ENCODE peak calls at places on chromosomes 13 and 19, in ten cellular contexts. B is astrocyte, R is left ventricle myocardium inferior, Q is IMR-90, F is neural crest cell, L is HepG2, G is lower leg skin, Z is heart left ventricle, E is endodermal cell, S is fibroblast of pulmonary artery. O is an unnamed sample.

GRCh38 chr19:55258476-55258827 is 365 bp downstream of the PPP6R1 start:
- DNase-seq in B (peak; percentile 14), R (peak; percentile 31), Q (no peak), F (peak; percentile 22), L (no peak), G (no peak), Z (no peak), E (no peak), S (peak; percentile 15), O (peak; percentile 81)

GRCh38 chr19:55382522-55383054 is 1.5 kb downstream of the TMEM238 start:
- DNase-seq in B (no peak), R (no peak), Q (no peak), F (no peak), L (no peak), G (no peak), Z (no peak), E (no peak), S (no peak), O (no peak)

GRCh38 chr19:19139876-19140229 is 1.6 kb upstream of the TMEM161A start:
- DNase-seq in B (no peak), R (no peak), Q (no peak), F (no peak), L (no peak), G (no peak), Z (no peak), E (no peak), S (no peak), O (no peak)

GRCh38 chr19:7373862-7374261 is 25.1 kb downstream of the ARHGEF18 start:
- DNase-seq in B (no peak), R (no peak), Q (no peak), F (no peak), L (peak; percentile 35), G (no peak), Z (no peak), E (no peak), S (no peak), O (no peak)

GRCh38 chr13:46523972-46524737 is 28.8 kb upstream of the LRCH1 start:
- DNase-seq in B (no peak), R (no peak), Q (no peak), F (no peak), L (no peak), G (no peak), Z (no peak), E (no peak), S (peak; percentile 84), O (no peak)

GRCh38 chr19:35843676-35844481 is 8.4 kb downstream of the NPHS1 start:
- DNase-seq in B (no peak), R (no peak), Q (no peak), F (no peak), L (no peak), G (no peak), Z (peak; percentile 33), E (peak; percentile 95), S (no peak), O (no peak)

GRCh38 chr19:11164278-11164677 is 8.7 kb upstream of the SPC24 start:
- DNase-seq in B (no peak), R (no peak), Q (no peak), F (no peak), L (no peak), G (no peak), Z (no peak), E (no peak), S (no peak), O (no peak)

GRCh38 chr19:16013851-16014840 is 62.1 kb upstream of the TPM4 start:
- DNase-seq in B (no peak), R (no peak), Q (no peak), F (no peak), L (no peak), G (peak; percentile 67), Z (no peak), E (no peak), S (no peak), O (no peak)

GRCh38 chr19:42301646-42302204 is at the start of gene PRR19:
- DNase-seq in B (no peak), R (no peak), Q (no peak), F (no peak), L (no peak), G (no peak), Z (no peak), E (no peak), S (no peak), O (no peak)

GRCh38 chr13:42355841-42356575 is 84.1 kb downstream of the AKAP11 start:
- DNase-seq in B (no peak), R (no peak), Q (no peak), F (no peak), L (no peak), G (no peak), Z (no peak), E (no peak), S (no peak), O (no peak)

GRCh38 chr13:80038371-80038770 is 302.6 kb downstream of the SPRY2 start:
- DNase-seq in B (no peak), R (no peak), Q (no peak), F (no peak), L (no peak), G (no peak), Z (no peak), E (no peak), S (no peak), O (no peak)

GRCh38 chr19:3048190-3048533 is 14.1 kb downstream of the TLE5 start:
- DNase-seq in B (no peak), R (no peak), Q (no peak), F (no peak), L (no peak), G (no peak), Z (no peak), E (no peak), S (no peak), O (no peak)

GRCh38 chr13:47094734-47095434 is 198.0 kb upstream of the HTR2A start:
- DNase-seq in B (no peak), R (no peak), Q (no peak), F (no peak), L (no peak), G (no peak), Z (no peak), E (peak; percentile 56), S (no peak), O (peak; percentile 31)

GRCh38 chr19:55674459-55674840 is 576 bp upstream of the EPN1 start:
- DNase-seq in B (no peak), R (no peak), Q (no peak), F (no peak), L (no peak), G (no peak), Z (no peak), E (peak; percentile 71), S (no peak), O (no peak)

GRCh38 chr13:83919775-83920174 is 37.5 kb upstream of the SLITRK1 start:
- DNase-seq in B (no peak), R (no peak), Q (no peak), F (no peak), L (no peak), G (no peak), Z (no peak), E (no peak), S (no peak), O (no peak)

GRCh38 chr19:19900124-19900523 is 622 bp upstream of the ZNF93 start:
- DNase-seq in B (peak; percentile 88), R (no peak), Q (peak; percentile 75), F (no peak), L (no peak), G (no peak), Z (no peak), E (no peak), S (peak; percentile 71), O (peak; percentile 3)

GRCh38 chr19:47109541-47110375 is 3.8 kb downstream of the ZC3H4 start:
- DNase-seq in B (peak; percentile 42), R (no peak), Q (peak; percentile 49), F (peak; percentile 31), L (no peak), G (no peak), Z (no peak), E (peak; percentile 58), S (peak; percentile 62), O (no peak)

GRCh38 chr19:49855676-49856573 is 5.0 kb downstream of the PTOV1 start:
- DNase-seq in B (no peak), R (no peak), Q (no peak), F (no peak), L (no peak), G (peak; percentile 80), Z (no peak), E (peak; percentile 66), S (no peak), O (no peak)
- TF ChIP-seq CTCF in B (no peak), R (no peak), Q (no peak), F (no peak), L (no peak), G (no peak), Z (no peak), E (no peak), S (no peak), O (no peak)

GRCh38 chr13:110683203-110683883 is 22.6 kb downstream of the CARS2 start:
- DNase-seq in B (no peak), R (no peak), Q (peak; percentile 15), F (no peak), L (peak; percentile 52), G (peak; percentile 34), Z (no peak), E (no peak), S (peak; percentile 36), O (no peak)
- TF ChIP-seq CTCF in B (peak; percentile 67), R (peak; percentile 37), Q (peak; percentile 23), F (peak; percentile 40), L (peak; percentile 66), G (no peak), Z (peak; percentile 39), E (peak; percentile 69), S (peak; percentile 40), O (no peak)

DNA sequence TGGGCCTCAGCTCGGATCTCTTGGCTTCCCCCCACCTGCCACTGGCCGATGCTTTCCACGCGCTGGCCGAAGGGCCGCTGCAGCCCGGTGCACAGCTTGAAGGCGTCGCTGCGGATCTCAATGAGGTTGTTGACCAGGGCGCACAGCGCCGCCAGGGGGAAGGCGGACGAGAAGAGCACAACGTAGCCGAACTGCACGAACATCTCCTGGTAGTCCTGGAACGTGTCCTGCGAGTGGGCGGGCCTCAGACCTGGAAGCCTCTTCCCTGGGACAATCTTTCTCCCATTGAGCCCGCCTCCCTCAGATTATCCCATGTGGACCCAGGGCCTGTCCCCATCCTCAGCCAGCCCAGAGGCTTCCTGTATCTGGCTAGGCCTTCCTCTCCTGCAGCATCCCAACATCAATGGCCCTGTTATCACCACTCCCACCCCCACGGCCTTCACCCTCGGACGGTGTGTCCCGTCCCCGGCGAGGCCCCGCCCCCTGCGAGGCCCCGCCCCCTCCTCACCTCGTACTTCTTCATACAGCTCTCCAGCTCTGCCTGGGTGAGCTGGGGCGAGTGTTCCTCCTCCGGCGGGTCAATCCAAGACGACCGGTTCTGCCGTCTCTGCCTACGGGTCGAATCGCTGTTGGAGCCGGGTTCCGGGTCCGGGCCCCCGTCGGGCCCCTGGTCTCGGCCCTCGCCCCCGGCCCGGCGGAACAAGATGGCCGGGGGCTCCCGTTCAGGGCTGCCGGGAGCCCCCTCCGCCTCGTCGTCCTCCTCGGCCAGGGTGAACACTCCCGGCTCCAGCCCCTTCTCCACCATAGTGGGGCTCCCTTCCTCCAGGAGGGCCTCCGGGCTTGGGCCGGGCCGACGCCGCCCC is 6.8 kb downstream of the ANO8 start:
- DNase-seq in B (no peak), R (no peak), Q (no peak), F (peak; percentile 60), L (peak; percentile 13), G (no peak), Z (no peak), E (peak; percentile 97), S (peak; percentile 65), O (peak; percentile 91)
- TF ChIP-seq CTCF in B (no peak), R (no peak), Q (no peak), F (peak; percentile 65), L (no peak), G (no peak), Z (no peak), E (peak; percentile 83), S (peak; percentile 41), O (no peak)

GRCh38 chr19:43699506-43700367 is 16.1 kb upstream of the IRGC start:
- DNase-seq in B (peak; percentile 43), R (peak; percentile 23), Q (peak; percentile 28), F (peak; percentile 52), L (no peak), G (peak; percentile 86), Z (peak; percentile 45), E (peak; percentile 91), S (peak; percentile 40), O (no peak)
- TF ChIP-seq CTCF in B (no peak), R (no peak), Q (no peak), F (no peak), L (peak; percentile 44), G (no peak), Z (no peak), E (peak; percentile 56), S (no peak), O (no peak)

O was measured in GM20000.